ENCODE peak calls at places on chromosomes 5 and 9, in seven cellular contexts. N is heart right ventricle, I is fibroblast of lung, T is SW480, L is fibroblast of mammary gland, M is Right ventricle myocardium inferior, V is NCI-H2171 treated with DMSO at 0.1 percent for 48 hours. C is an unnamed sample.

GRCh38 chr9:81146684-81147337 is 542.5 kb downstream of the TLE1 start:
- DNase-seq in T (peak; percentile 41), N (no peak), V (no peak), M (no peak), L (peak; percentile 59), I (peak; percentile 80), C (peak; percentile 67)

GRCh38 chr5:57889558-57889957 is 406.9 kb upstream of the ACTBL2 start:
- DNase-seq in I (peak; percentile 96), N (no peak), V (no peak), T (peak; percentile 83), L (peak; percentile 46), M (no peak), C (peak; percentile 95)

GRCh38 chr5:98231089-98231488 is 542.4 kb upstream of the RGMB start:
- DNase-seq in L (no peak), I (no peak), T (no peak), M (no peak), V (no peak), N (no peak), C (no peak)

GRCh38 chr9:87322840-87323635 is 174.6 kb upstream of the DAPK1 start:
- DNase-seq in M (no peak), L (peak; percentile 78), I (peak; percentile 15), N (no peak), V (no peak), T (no peak), C (peak; percentile 36)

GRCh38 chr9:82645591-82645990 is 417.4 kb downstream of the RASEF start:
- DNase-seq in I (peak; percentile 30), M (no peak), N (no peak), L (no peak), T (no peak), V (peak; percentile 16), C (no peak)

GRCh38 chr9:113316032-113316431 is 12.9 kb upstream of the RNF183 start:
- DNase-seq in N (no peak), M (no peak), V (no peak), L (no peak), T (no peak), I (no peak), C (no peak)

GRCh38 chr9:15147471-15147870 is 159.5 kb downstream of the TTC39B start:
- DNase-seq in V (no peak), M (no peak), I (no peak), T (no peak), N (no peak), L (peak; percentile 17), C (no peak)

GRCh38 chr9:36207016-36207415 is 16.3 kb downstream of the CLTA start:
- DNase-seq in L (peak; percentile 55), V (no peak), I (peak; percentile 70), N (no peak), T (no peak), M (no peak), C (peak; percentile 76)

GRCh38 chr5:57037355-57037754 is 85.4 kb upstream of the MIER3 start:
- DNase-seq in M (no peak), L (no peak), I (no peak), T (peak; percentile 48), V (no peak), N (no peak), C (no peak)

GRCh38 chr9:35835216-35835604 is 6.2 kb downstream of the TMEM8B start:
- DNase-seq in N (no peak), M (no peak), T (no peak), V (no peak), L (no peak), I (no peak), C (no peak)

GRCh38 chr5:68287976-68288755 is 72.6 kb downstream of the PIK3R1 start:
- DNase-seq in I (peak; percentile 66), V (no peak), T (peak; percentile 72), M (peak; percentile 84), L (peak; percentile 37), N (peak; percentile 70), C (peak; percentile 78)

GRCh38 chr5:65482280-65482726 is 583 bp upstream of the ADAMTS6 start:
- DNase-seq in I (peak; percentile 72), N (no peak), M (no peak), V (peak; percentile 36), L (peak; percentile 65), T (peak; percentile 31), C (no peak)

GRCh38 chr9:97737429-97737828 is 40.3 kb upstream of the XPA start:
- DNase-seq in L (peak; percentile 26), T (peak; percentile 33), M (no peak), V (peak; percentile 91), I (no peak), N (no peak), C (no peak)

GRCh38 chr9:120571443-120572257 is 8.3 kb downstream of the CDK5RAP2 start:
- DNase-seq in N (peak; percentile 64), V (no peak), I (peak; percentile 92), T (no peak), L (peak; percentile 43), M (peak; percentile 69), C (no peak)

GRCh38 chr9:107584944-107585343 is 95.4 kb upstream of the KLF4 start:
- DNase-seq in V (no peak), M (no peak), I (no peak), N (no peak), L (no peak), T (no peak), C (no peak)

GRCh38 chr5:673837-674629 is 19.1 kb downstream of the TPPP start:
- DNase-seq in N (peak; percentile 71), M (peak; percentile 81), V (no peak), I (no peak), T (no peak), L (no peak), C (no peak)

GRCh38 chr5:142748568-142749249 is 21.5 kb upstream of the ARHGAP26 start:
- DNase-seq in L (peak; percentile 23), I (no peak), M (peak; percentile 68), N (peak; percentile 25), T (peak; percentile 59), V (no peak), C (peak; percentile 23)

GRCh38 chr9:13943176-13943575 is 370.8 kb downstream of the NFIB start:
- DNase-seq in M (no peak), N (no peak), T (no peak), V (no peak), I (no peak), L (no peak), C (no peak)

GRCh38 chr5:88727705-88728313 is 155.2 kb downstream of the MEF2C start:
- DNase-seq in L (peak; percentile 47), M (no peak), I (peak; percentile 13), V (peak; percentile 1), T (peak; percentile 12), N (no peak), C (peak; percentile 10)

GRCh38 chr9:97853844-97854695 is 1.0 kb downstream of the FOXE1 start:
- DNase-seq in V (peak; percentile 85), N (no peak), M (peak; percentile 82), T (no peak), L (peak; percentile 37), I (peak; percentile 25), C (peak; percentile 23)

GRCh38 chr9:111928342-111928720 is 31.7 kb downstream of the UGCG start:
- DNase-seq in L (peak; percentile 48), N (no peak), V (no peak), I (peak; percentile 80), M (no peak), T (no peak), C (no peak)

GRCh38 chr9:91813261-91813795 is 136.7 kb downstream of the ROR2 start:
- DNase-seq in L (no peak), N (no peak), I (no peak), V (no peak), T (no peak), M (no peak), C (no peak)

GRCh38 chr5:151238303-151238741 is 14.4 kb upstream of the CCDC69 start:
- DNase-seq in T (no peak), N (peak; percentile 66), V (peak; percentile 10), M (no peak), L (no peak), I (no peak), C (no peak)

GRCh38 chr5:123217183-123217582 is 128.1 kb downstream of the PRDM6 start:
- DNase-seq in T (no peak), L (no peak), M (no peak), V (no peak), I (no peak), N (no peak), C (no peak)

GRCh38 chr9:69945671-69946141 is 97.9 kb upstream of the MAMDC2 start:
- DNase-seq in N (peak; percentile 15), V (no peak), I (peak; percentile 36), T (no peak), L (peak; percentile 80), M (peak; percentile 65), C (no peak)

GRCh38 chr5:50711280-50711679 is 44.8 kb downstream of the PARP8 start:
- DNase-seq in N (no peak), L (peak; percentile 16), I (no peak), V (no peak), T (peak; percentile 43), M (no peak), C (peak; percentile 20)

GRCh38 chr5:156879665-156880285 is 29.7 kb downstream of the PPP1R2B start:
- DNase-seq in T (no peak), V (peak; percentile 82), I (no peak), M (no peak), N (no peak), L (no peak), C (no peak)

GRCh38 chr5:93164690-93165089 is 416.3 kb downstream of the NR2F1-AS1 start:
- DNase-seq in V (no peak), M (no peak), T (no peak), I (peak; percentile 79), L (peak; percentile 94), N (no peak), C (no peak)

GRCh38 chr5:83145241-83145640 is 67.9 kb downstream of the XRCC4 start:
- DNase-seq in I (peak; percentile 32), L (peak; percentile 40), V (no peak), M (no peak), N (no peak), T (no peak), C (peak; percentile 14)

GRCh38 chr5:74314906-74315305 is 325.6 kb downstream of the ENC1 start:
- DNase-seq in I (peak; percentile 50), V (no peak), M (no peak), T (no peak), N (no peak), L (no peak), C (peak; percentile 8)

GRCh38 chr9:10613413-10613812 is 611 bp upstream of the PTPRD start:
- DNase-seq in M (peak; percentile 26), I (no peak), L (no peak), T (no peak), V (peak; percentile 67), N (no peak), C (no peak)

GRCh38 chr9:76377791-76378190 is 16.4 kb downstream of the RFK start:
- DNase-seq in L (no peak), M (no peak), I (no peak), N (no peak), T (no peak), V (no peak), C (no peak)

GRCh38 chr5:141882594-141883183 is 4.5 kb upstream of the PCDH1 start:
- DNase-seq in I (no peak), N (no peak), T (no peak), M (no peak), V (no peak), L (no peak), C (no peak)

GRCh38 chr9:137752426-137752825 is 125.2 kb upstream of the CACNA1B start:
- DNase-seq in V (no peak), L (no peak), I (no peak), N (no peak), T (no peak), M (no peak), C (no peak)

GRCh38 chr5:150137997-150138396 is 17.6 kb downstream of the PDGFRB start:
- DNase-seq in N (peak; percentile 18), I (peak; percentile 55), M (no peak), T (no peak), V (no peak), L (peak; percentile 81), C (no peak)

GRCh38 chr5:81572201-81572600 is 178.3 kb upstream of the ACOT12 start:
- DNase-seq in M (no peak), T (no peak), V (no peak), N (no peak), I (no peak), L (peak; percentile 62), C (no peak)

GRCh38 chr5:54663876-54664275 is 146.3 kb downstream of the SNX18 start:
- DNase-seq in T (no peak), I (peak; percentile 97), N (peak; percentile 45), M (no peak), V (no peak), L (peak; percentile 91), C (peak; percentile 80)

C was measured in kidney glomerular epithelial cell.